ENCODE peak calls at places on chromosomes 12 and 14, in seven cellular contexts. One of them, this sample, is unnamed.

GRCh38 chr14:23405096-23405495 is 3.0 kb downstream of the MYH6 start:
- DNase-seq in upper lobe of right lung: no peak
- DNase-seq in naive thymus-derived CD4-positive, alpha-beta T cell: no peak
- DNase-seq in K562: no peak
- DNase-seq in sigmoid colon: no peak
- DNase-seq in CD8-positive, alpha-beta memory T cell: no peak
- DNase-seq in kidney: no peak
- DNase-seq in this sample: no peak

GRCh38 chr12:10395390-10395998 is 5.7 kb upstream of the KLRK1 start:
- DNase-seq in upper lobe of right lung: no peak
- DNase-seq in naive thymus-derived CD4-positive, alpha-beta T cell: no peak
- DNase-seq in K562: no peak
- DNase-seq in sigmoid colon: peak; percentile 71
- DNase-seq in CD8-positive, alpha-beta memory T cell: peak; percentile 79
- DNase-seq in kidney: no peak
- DNase-seq in this sample: no peak

GRCh38 chr14:35221462-35221861 is 70.7 kb upstream of the PSMA6 start:
- DNase-seq in upper lobe of right lung: no peak
- DNase-seq in naive thymus-derived CD4-positive, alpha-beta T cell: no peak
- DNase-seq in K562: no peak
- DNase-seq in sigmoid colon: no peak
- DNase-seq in CD8-positive, alpha-beta memory T cell: no peak
- DNase-seq in kidney: no peak
- DNase-seq in this sample: no peak

GRCh38 chr12:127311695-127312364 is 955.1 kb upstream of the TMEM132C start:
- DNase-seq in upper lobe of right lung: no peak
- DNase-seq in naive thymus-derived CD4-positive, alpha-beta T cell: no peak
- DNase-seq in K562: no peak
- DNase-seq in sigmoid colon: no peak
- DNase-seq in CD8-positive, alpha-beta memory T cell: no peak
- DNase-seq in kidney: no peak
- DNase-seq in this sample: no peak

GRCh38 chr12:97093187-97093683 is 186.2 kb downstream of the NEDD1 start:
- DNase-seq in upper lobe of right lung: no peak
- DNase-seq in naive thymus-derived CD4-positive, alpha-beta T cell: no peak
- DNase-seq in K562: no peak
- DNase-seq in sigmoid colon: no peak
- DNase-seq in CD8-positive, alpha-beta memory T cell: no peak
- DNase-seq in kidney: no peak
- DNase-seq in this sample: no peak

GRCh38 chr12:48036818-48037217 is 32.5 kb upstream of the COL2A1 start:
- DNase-seq in upper lobe of right lung: no peak
- DNase-seq in naive thymus-derived CD4-positive, alpha-beta T cell: no peak
- DNase-seq in K562: no peak
- DNase-seq in sigmoid colon: no peak
- DNase-seq in CD8-positive, alpha-beta memory T cell: no peak
- DNase-seq in kidney: no peak
- DNase-seq in this sample: no peak

GRCh38 chr12:58067610-58068387 is 126.4 kb downstream of the ATP23 start:
- DNase-seq in upper lobe of right lung: no peak
- DNase-seq in naive thymus-derived CD4-positive, alpha-beta T cell: no peak
- DNase-seq in K562: no peak
- DNase-seq in sigmoid colon: no peak
- DNase-seq in CD8-positive, alpha-beta memory T cell: no peak
- DNase-seq in kidney: no peak
- DNase-seq in this sample: no peak

GRCh38 chr14:39154594-39155189 is 15.4 kb downstream of the TRAPPC6B start:
- DNase-seq in upper lobe of right lung: peak; percentile 23
- DNase-seq in naive thymus-derived CD4-positive, alpha-beta T cell: no peak
- DNase-seq in K562: no peak
- DNase-seq in sigmoid colon: no peak
- DNase-seq in CD8-positive, alpha-beta memory T cell: no peak
- DNase-seq in kidney: no peak
- DNase-seq in this sample: no peak

GRCh38 chr12:98646165-98646764 is 1.2 kb downstream of the APAF1 start:
- DNase-seq in upper lobe of right lung: no peak
- DNase-seq in naive thymus-derived CD4-positive, alpha-beta T cell: peak; percentile 10
- DNase-seq in K562: peak; percentile 34
- DNase-seq in sigmoid colon: no peak
- DNase-seq in CD8-positive, alpha-beta memory T cell: no peak
- DNase-seq in kidney: no peak
- DNase-seq in this sample: no peak

GRCh38 chr14:95346266-95346665 is 26.6 kb upstream of the CLMN start:
- DNase-seq in upper lobe of right lung: no peak
- DNase-seq in naive thymus-derived CD4-positive, alpha-beta T cell: no peak
- DNase-seq in K562: no peak
- DNase-seq in sigmoid colon: no peak
- DNase-seq in CD8-positive, alpha-beta memory T cell: no peak
- DNase-seq in kidney: no peak
- DNase-seq in this sample: no peak

GRCh38 chr12:115946092-115946491 is 331.4 kb downstream of the MED13L start:
- DNase-seq in upper lobe of right lung: no peak
- DNase-seq in naive thymus-derived CD4-positive, alpha-beta T cell: no peak
- DNase-seq in K562: no peak
- DNase-seq in sigmoid colon: no peak
- DNase-seq in CD8-positive, alpha-beta memory T cell: no peak
- DNase-seq in kidney: no peak
- DNase-seq in this sample: no peak

GRCh38 chr12:27667540-27667939 is 28.7 kb upstream of the REP15 start:
- DNase-seq in upper lobe of right lung: no peak
- DNase-seq in naive thymus-derived CD4-positive, alpha-beta T cell: no peak
- DNase-seq in K562: peak; percentile 2
- DNase-seq in sigmoid colon: no peak
- DNase-seq in CD8-positive, alpha-beta memory T cell: no peak
- DNase-seq in kidney: no peak
- DNase-seq in this sample: peak; percentile 90

GRCh38 chr12:100481021-100481420 is 7.4 kb downstream of the NR1H4 start:
- DNase-seq in upper lobe of right lung: no peak
- DNase-seq in naive thymus-derived CD4-positive, alpha-beta T cell: no peak
- DNase-seq in K562: no peak
- DNase-seq in sigmoid colon: no peak
- DNase-seq in CD8-positive, alpha-beta memory T cell: no peak
- DNase-seq in kidney: no peak
- DNase-seq in this sample: no peak

GRCh38 chr14:61186341-61186740 is 94.8 kb downstream of the TMEM30B start:
- DNase-seq in upper lobe of right lung: no peak
- DNase-seq in naive thymus-derived CD4-positive, alpha-beta T cell: no peak
- DNase-seq in K562: no peak
- DNase-seq in sigmoid colon: no peak
- DNase-seq in CD8-positive, alpha-beta memory T cell: no peak
- DNase-seq in kidney: no peak
- DNase-seq in this sample: no peak

GRCh38 chr14:61188936-61189808 is 92.0 kb downstream of the TMEM30B start:
- DNase-seq in upper lobe of right lung: peak; percentile 79
- DNase-seq in naive thymus-derived CD4-positive, alpha-beta T cell: no peak
- DNase-seq in K562: peak; percentile 29
- DNase-seq in sigmoid colon: peak; percentile 74
- DNase-seq in CD8-positive, alpha-beta memory T cell: no peak
- DNase-seq in kidney: peak; percentile 81
- DNase-seq in this sample: peak; percentile 80

GRCh38 chr14:61187642-61187905 is 93.6 kb downstream of the TMEM30B start:
- DNase-seq in upper lobe of right lung: no peak
- DNase-seq in naive thymus-derived CD4-positive, alpha-beta T cell: no peak
- DNase-seq in K562: no peak
- DNase-seq in sigmoid colon: no peak
- DNase-seq in CD8-positive, alpha-beta memory T cell: no peak
- DNase-seq in kidney: no peak
- DNase-seq in this sample: no peak

GRCh38 chr14:61186793-61187641 is 94.1 kb downstream of the TMEM30B start:
- DNase-seq in upper lobe of right lung: no peak
- DNase-seq in naive thymus-derived CD4-positive, alpha-beta T cell: no peak
- DNase-seq in K562: no peak
- DNase-seq in sigmoid colon: no peak
- DNase-seq in CD8-positive, alpha-beta memory T cell: no peak
- DNase-seq in kidney: no peak
- DNase-seq in this sample: no peak

DNA sequence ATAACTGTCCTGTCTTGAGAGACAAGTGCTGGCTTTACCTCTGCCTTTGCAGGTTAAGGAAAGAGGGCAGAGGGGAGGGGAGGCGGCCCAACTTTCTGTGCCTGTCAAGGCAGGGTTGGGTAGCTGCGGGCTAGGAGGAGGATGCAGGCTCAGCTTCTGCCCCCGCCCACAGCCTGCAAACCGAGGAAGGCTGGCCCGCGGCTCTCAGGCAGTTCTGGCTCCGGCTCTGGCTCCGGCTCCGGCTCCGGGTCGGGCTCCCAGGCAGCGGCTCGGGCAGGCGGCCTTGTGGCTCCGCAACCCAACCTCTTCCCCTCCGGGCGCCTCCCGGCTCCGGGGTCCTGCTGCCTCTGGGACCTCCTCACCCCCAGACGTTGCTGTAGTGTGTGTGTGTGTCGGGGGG is 92.9 kb downstream of the TMEM30B start:
- DNase-seq in upper lobe of right lung: no peak
- DNase-seq in naive thymus-derived CD4-positive, alpha-beta T cell: no peak
- DNase-seq in K562: no peak
- DNase-seq in sigmoid colon: peak; percentile 65
- DNase-seq in CD8-positive, alpha-beta memory T cell: no peak
- DNase-seq in kidney: peak; percentile 81
- DNase-seq in this sample: peak; percentile 82
- H3K4me3 ChIP-seq in upper lobe of right lung: no peak overlapping the region
- H3K4me3 ChIP-seq in naive thymus-derived CD4-positive, alpha-beta T cell: no peak overlapping the region
- H3K4me3 ChIP-seq in K562: no peak overlapping the region
- H3K4me3 ChIP-seq in sigmoid colon: peak overlapping the region; percentile 44
- H3K4me3 ChIP-seq in CD8-positive, alpha-beta memory T cell: no peak overlapping the region
- H3K4me3 ChIP-seq in kidney: no peak overlapping the region
- H3K4me3 ChIP-seq in this sample: no peak overlapping the region

GRCh38 chr14:52780893-52781292 is 10.5 kb downstream of the GNPNAT1 start:
- DNase-seq in upper lobe of right lung: no peak
- DNase-seq in naive thymus-derived CD4-positive, alpha-beta T cell: no peak
- DNase-seq in K562: no peak
- DNase-seq in sigmoid colon: no peak
- DNase-seq in CD8-positive, alpha-beta memory T cell: no peak
- DNase-seq in kidney: no peak
- DNase-seq in this sample: no peak
- H3K36me3 ChIP-seq in upper lobe of right lung: peaks cover 55% of the 10 kb centered on the region
- H3K36me3 ChIP-seq in naive thymus-derived CD4-positive, alpha-beta T cell: no peaks in the 10 kb centered on the region
- H3K36me3 ChIP-seq in K562: peaks cover 55% of the 10 kb centered on the region
- H3K36me3 ChIP-seq in sigmoid colon: peaks cover 61% of the 10 kb centered on the region
- H3K36me3 ChIP-seq in CD8-positive, alpha-beta memory T cell: no peaks in the 10 kb centered on the region
- H3K36me3 ChIP-seq in kidney: peaks cover 6% of the 10 kb centered on the region
- H3K36me3 ChIP-seq in this sample: no peaks in the 10 kb centered on the region

GRCh38 chr12:1203735-1204019 is 212.7 kb downstream of the ERC1 start:
- DNase-seq in upper lobe of right lung: no peak
- DNase-seq in naive thymus-derived CD4-positive, alpha-beta T cell: no peak
- DNase-seq in K562: no peak
- DNase-seq in sigmoid colon: no peak
- DNase-seq in CD8-positive, alpha-beta memory T cell: no peak
- DNase-seq in kidney: no peak
- DNase-seq in this sample: no peak

GRCh38 chr12:1207276-1207675 is 216.3 kb downstream of the ERC1 start:
- DNase-seq in upper lobe of right lung: no peak
- DNase-seq in naive thymus-derived CD4-positive, alpha-beta T cell: no peak
- DNase-seq in K562: no peak
- DNase-seq in sigmoid colon: no peak
- DNase-seq in CD8-positive, alpha-beta memory T cell: no peak
- DNase-seq in kidney: no peak
- DNase-seq in this sample: no peak

GRCh38 chr12:1206118-1206734 is 215.2 kb downstream of the ERC1 start:
- DNase-seq in upper lobe of right lung: no peak
- DNase-seq in naive thymus-derived CD4-positive, alpha-beta T cell: no peak
- DNase-seq in K562: no peak
- DNase-seq in sigmoid colon: no peak
- DNase-seq in CD8-positive, alpha-beta memory T cell: no peak
- DNase-seq in kidney: no peak
- DNase-seq in this sample: no peak

GRCh38 chr12:1205512-1206060 is 214.6 kb downstream of the ERC1 start:
- DNase-seq in upper lobe of right lung: no peak
- DNase-seq in naive thymus-derived CD4-positive, alpha-beta T cell: no peak
- DNase-seq in K562: no peak
- DNase-seq in sigmoid colon: no peak
- DNase-seq in CD8-positive, alpha-beta memory T cell: no peak
- DNase-seq in kidney: no peak
- DNase-seq in this sample: no peak

GRCh38 chr12:1204581-1205121 is 213.6 kb downstream of the ERC1 start:
- DNase-seq in upper lobe of right lung: no peak
- DNase-seq in naive thymus-derived CD4-positive, alpha-beta T cell: peak; percentile 14
- DNase-seq in K562: no peak
- DNase-seq in sigmoid colon: no peak
- DNase-seq in CD8-positive, alpha-beta memory T cell: peak; percentile 33
- DNase-seq in kidney: no peak
- DNase-seq in this sample: no peak
- H3K4me3 ChIP-seq in upper lobe of right lung: peak overlapping the region; percentile 47
- H3K4me3 ChIP-seq in naive thymus-derived CD4-positive, alpha-beta T cell: peak overlapping the region; percentile 66
- H3K4me3 ChIP-seq in K562: no peak overlapping the region
- H3K4me3 ChIP-seq in sigmoid colon: peak overlapping the region; percentile 44
- H3K4me3 ChIP-seq in CD8-positive, alpha-beta memory T cell: peak overlapping the region; percentile 71
- H3K4me3 ChIP-seq in kidney: peak overlapping the region; percentile 38
- H3K4me3 ChIP-seq in this sample: peak overlapping the region; percentile 53

GRCh38 chr12:112907415-112908157 is 824 bp downstream of the OAS1 start:
- DNase-seq in upper lobe of right lung: no peak
- DNase-seq in naive thymus-derived CD4-positive, alpha-beta T cell: no peak
- DNase-seq in K562: no peak
- DNase-seq in sigmoid colon: no peak
- DNase-seq in CD8-positive, alpha-beta memory T cell: no peak
- DNase-seq in kidney: no peak
- DNase-seq in this sample: peak; percentile 57
- H3K36me3 ChIP-seq in upper lobe of right lung: no peaks in the 10 kb centered on the region
- H3K36me3 ChIP-seq in naive thymus-derived CD4-positive, alpha-beta T cell: peaks cover 3% of the 10 kb centered on the region
- H3K36me3 ChIP-seq in K562: no peaks in the 10 kb centered on the region
- H3K36me3 ChIP-seq in sigmoid colon: peaks cover 10% of the 10 kb centered on the region
- H3K36me3 ChIP-seq in CD8-positive, alpha-beta memory T cell: peaks cover 3% of the 10 kb centered on the region
- H3K36me3 ChIP-seq in kidney: no peaks in the 10 kb centered on the region
- H3K36me3 ChIP-seq in this sample: no peaks in the 10 kb centered on the region

GRCh38 chr12:49636979-49637378 is 13.6 kb downstream of the PRPF40B start:
- DNase-seq in upper lobe of right lung: no peak
- DNase-seq in naive thymus-derived CD4-positive, alpha-beta T cell: peak; percentile 71
- DNase-seq in K562: peak; percentile 74
- DNase-seq in sigmoid colon: peak; percentile 82
- DNase-seq in CD8-positive, alpha-beta memory T cell: peak; percentile 35
- DNase-seq in kidney: peak; percentile 45
- DNase-seq in this sample: no peak

GRCh38 chr12:49635036-49635435 is 11.7 kb downstream of the PRPF40B start:
- DNase-seq in upper lobe of right lung: no peak
- DNase-seq in naive thymus-derived CD4-positive, alpha-beta T cell: no peak
- DNase-seq in K562: no peak
- DNase-seq in sigmoid colon: no peak
- DNase-seq in CD8-positive, alpha-beta memory T cell: no peak
- DNase-seq in kidney: no peak
- DNase-seq in this sample: no peak

GRCh38 chr12:49637401-49637800 is 14.0 kb downstream of the PRPF40B start:
- DNase-seq in upper lobe of right lung: no peak
- DNase-seq in naive thymus-derived CD4-positive, alpha-beta T cell: peak; percentile 6
- DNase-seq in K562: no peak
- DNase-seq in sigmoid colon: peak; percentile 72
- DNase-seq in CD8-positive, alpha-beta memory T cell: no peak
- DNase-seq in kidney: peak; percentile 65
- DNase-seq in this sample: no peak

GRCh38 chr12:49635656-49636055 is 12.3 kb downstream of the PRPF40B start:
- DNase-seq in upper lobe of right lung: no peak
- DNase-seq in naive thymus-derived CD4-positive, alpha-beta T cell: no peak
- DNase-seq in K562: no peak
- DNase-seq in sigmoid colon: no peak
- DNase-seq in CD8-positive, alpha-beta memory T cell: no peak
- DNase-seq in kidney: peak; percentile 49
- DNase-seq in this sample: no peak

GRCh38 chr12:49636574-49636973 is 13.2 kb downstream of the PRPF40B start:
- DNase-seq in upper lobe of right lung: no peak
- DNase-seq in naive thymus-derived CD4-positive, alpha-beta T cell: no peak
- DNase-seq in K562: no peak
- DNase-seq in sigmoid colon: peak; percentile 72
- DNase-seq in CD8-positive, alpha-beta memory T cell: no peak
- DNase-seq in kidney: no peak
- DNase-seq in this sample: no peak
- H3K4me3 ChIP-seq in upper lobe of right lung: no peak overlapping the region
- H3K4me3 ChIP-seq in naive thymus-derived CD4-positive, alpha-beta T cell: no peak overlapping the region
- H3K4me3 ChIP-seq in K562: no peak overlapping the region
- H3K4me3 ChIP-seq in sigmoid colon: no peak overlapping the region
- H3K4me3 ChIP-seq in CD8-positive, alpha-beta memory T cell: no peak overlapping the region
- H3K4me3 ChIP-seq in kidney: no peak overlapping the region
- H3K4me3 ChIP-seq in this sample: no peak overlapping the region

GRCh38 chr12:111664961-111665865 is 20.5 kb downstream of the BRAP start:
- DNase-seq in upper lobe of right lung: no peak
- DNase-seq in naive thymus-derived CD4-positive, alpha-beta T cell: no peak
- DNase-seq in K562: no peak
- DNase-seq in sigmoid colon: no peak
- DNase-seq in CD8-positive, alpha-beta memory T cell: no peak
- DNase-seq in kidney: no peak
- DNase-seq in this sample: no peak
- H3K36me3 ChIP-seq in upper lobe of right lung: peaks cover 98% of the 10 kb centered on the region
- H3K36me3 ChIP-seq in naive thymus-derived CD4-positive, alpha-beta T cell: peaks cover 24% of the 10 kb centered on the region
- H3K36me3 ChIP-seq in K562: peaks cover 72% of the 10 kb centered on the region
- H3K36me3 ChIP-seq in sigmoid colon: peaks cover 92% of the 10 kb centered on the region
- H3K36me3 ChIP-seq in CD8-positive, alpha-beta memory T cell: peaks cover 24% of the 10 kb centered on the region
- H3K36me3 ChIP-seq in kidney: peaks cover 26% of the 10 kb centered on the region
- H3K36me3 ChIP-seq in this sample: peaks cover 6% of the 10 kb centered on the region

This sample was measured in aorta.